ENCODE peak calls at places on chromosomes 6 and 20, in four cellular contexts. N, C, W and M are unnamed samples.

GRCh38 chr6:85544776-85545175 is 48.9 kb downstream of the SNX14 start:
- DNase-seq in W (no peak), N (no peak), C (no peak), M (no peak)

GRCh38 chr6:131890091-131890490 is 61.1 kb downstream of the CCN2 start:
- DNase-seq in N (no peak), W (no peak), C (no peak), M (no peak)

GRCh38 chr20:6489361-6490154 is 277.9 kb upstream of the BMP2 start:
- DNase-seq in N (no peak), C (no peak), W (no peak), M (no peak)

GRCh38 chr6:129565331-129565730 is 144.6 kb downstream of the ARHGAP18 start:
- DNase-seq in W (no peak), N (no peak), C (no peak), M (no peak)

GRCh38 chr6:3592371-3592941 is 135.6 kb upstream of the SLC22A23 start:
- DNase-seq in C (no peak), W (no peak), N (no peak), M (no peak)

GRCh38 chr6:170107606-170108222 is 183.2 kb downstream of the DLL1 start:
- DNase-seq in N (no peak), C (no peak), W (peak), M (no peak)

GRCh38 chr20:8901237-8902025 is 167.5 kb upstream of the PLCB4 start:
- DNase-seq in N (no peak), C (no peak), W (peak), M (no peak)

GRCh38 chr6:16511048-16511660 is 250.1 kb downstream of the ATXN1 start:
- DNase-seq in W (no peak), N (no peak), C (no peak), M (peak)

GRCh38 chr6:3324262-3324942 is 65.7 kb downstream of the PSMG4 start:
- DNase-seq in N (no peak), C (no peak), W (no peak), M (peak)